ENCODE peak calls at places on chromosomes 7 and 10, in seven cellular contexts. M, C, T, P, E, Y and G are unnamed samples.

GRCh38 chr10:94075521-94075920 is 81.8 kb downstream of the PLCE1 start:
- DNase-seq in M (no peak), C (no peak), T (no peak), P (no peak), E (no peak), Y (no peak), G (no peak)

GRCh38 chr7:610531-611280 is 91.1 kb upstream of the PDGFA start:
- DNase-seq in M (no peak), C (no peak), T (peak; percentile 81), P (no peak), E (no peak), Y (no peak), G (peak; percentile 51)

GRCh38 chr10:114246679-114247305 is 7.7 kb downstream of the VWA2 start:
- DNase-seq in M (no peak), C (no peak), T (no peak), P (no peak), E (no peak), Y (no peak), G (no peak)

GRCh38 chr10:109062371-109062770 is 860.9 kb downstream of the XPNPEP1 start:
- DNase-seq in M (no peak), C (no peak), T (no peak), P (no peak), E (no peak), Y (no peak), G (no peak)

GRCh38 chr7:13240349-13240748 is 552.9 kb downstream of the ARL4A start:
- DNase-seq in M (no peak), C (no peak), T (no peak), P (no peak), E (no peak), Y (peak; percentile 89), G (no peak)

GRCh38 chr7:40717242-40717641 is 582.4 kb downstream of the SUGCT start:
- DNase-seq in M (peak; percentile 22), C (no peak), T (no peak), P (no peak), E (peak; percentile 93), Y (peak; percentile 96), G (peak; percentile 80)

GRCh38 chr10:8297107-8297506 is 242.6 kb downstream of the GATA3 start:
- DNase-seq in M (no peak), C (no peak), T (no peak), P (no peak), E (no peak), Y (no peak), G (no peak)

GRCh38 chr7:46028246-46028645 is 107.2 kb upstream of the IGFBP3 start:
- DNase-seq in M (no peak), C (no peak), T (no peak), P (no peak), E (no peak), Y (no peak), G (no peak)

GRCh38 chr10:61140765-61141392 is 196.9 kb upstream of the RHOBTB1 start:
- DNase-seq in M (no peak), C (peak; percentile 20), T (no peak), P (no peak), E (no peak), Y (peak; percentile 32), G (no peak)

GRCh38 chr10:22542773-22543172 is 171.6 kb downstream of the PIP4K2A start:
- DNase-seq in M (no peak), C (no peak), T (no peak), P (no peak), E (no peak), Y (no peak), G (no peak)

GRCh38 chr10:24642921-24643678 is 80.6 kb downstream of the ARHGAP21 start:
- DNase-seq in M (no peak), C (peak; percentile 73), T (peak; percentile 36), P (no peak), E (no peak), Y (peak; percentile 39), G (no peak)

GRCh38 chr7:108525327-108525984 is 479 bp downstream of the PNPLA8 start:
- DNase-seq in M (no peak), C (no peak), T (no peak), P (no peak), E (peak; percentile 95), Y (peak; percentile 92), G (no peak)

GRCh38 chr7:30062587-30062986 is 34.4 kb downstream of the PLEKHA8 start:
- DNase-seq in M (no peak), C (peak; percentile 19), T (no peak), P (no peak), E (no peak), Y (peak; percentile 36), G (no peak)

GRCh38 chr7:157685430-157686284 is 348.9 kb downstream of the DNAJB6 start:
- DNase-seq in M (no peak), C (no peak), T (no peak), P (no peak), E (peak; percentile 59), Y (no peak), G (no peak)

GRCh38 chr7:108193593-108194498 is 63.7 kb upstream of the LAMB4 start:
- DNase-seq in M (no peak), C (no peak), T (no peak), P (no peak), E (no peak), Y (no peak), G (no peak)

GRCh38 chr7:44064791-44065430 is 456 bp downstream of the PGAM2 start:
- DNase-seq in M (no peak), C (no peak), T (no peak), P (no peak), E (peak; percentile 71), Y (peak; percentile 55), G (peak; percentile 50)

GRCh38 chr7:104275900-104276299 is 52.5 kb upstream of the LHFPL3 start:
- DNase-seq in M (no peak), C (no peak), T (no peak), P (no peak), E (no peak), Y (peak; percentile 56), G (no peak)

GRCh38 chr7:73799282-73800141 is 29.4 kb upstream of the CLDN3 start:
- DNase-seq in M (no peak), C (no peak), T (no peak), P (no peak), E (peak; percentile 34), Y (no peak), G (no peak)

GRCh38 chr10:12193193-12193592 is 2.5 kb downstream of the NUDT5 start:
- DNase-seq in M (no peak), C (no peak), T (no peak), P (no peak), E (no peak), Y (no peak), G (no peak)

GRCh38 chr7:85322252-85322651 is 135.4 kb upstream of the SEMA3D start:
- DNase-seq in M (no peak), C (no peak), T (no peak), P (no peak), E (no peak), Y (peak; percentile 2), G (no peak)

GRCh38 chr7:51706851-51707250 is 390.2 kb upstream of the COBL start:
- DNase-seq in M (no peak), C (no peak), T (no peak), P (no peak), E (no peak), Y (no peak), G (no peak)

GRCh38 chr10:123882681-123883445 is 8.7 kb downstream of the CPXM2 start:
- DNase-seq in M (no peak), C (no peak), T (no peak), P (no peak), E (no peak), Y (no peak), G (no peak)